ENCODE peak calls at places on chromosome 4, in six cellular contexts. F is HEK293T, L is T-cell, A is substantia nigra, C is activated T-helper 1 cell treated with Interleukin-2 at 50 U/mL for 16 hours, W is NCI-H460. B is an unnamed sample.
A peak's percentile ranks its signal among the peaks of the same experiment; 100 is the strongest.

GRCh38 chr4:44700427-44700826 is 22.2 kb downstream of the GUF1 start:
- DNase-seq in F (no peak), A (no peak), L (no peak), C (no peak), W (no peak), B (no peak)

GRCh38 chr4:176123710-176124407 is 58.2 kb downstream of the WDR17 start:
- DNase-seq in C (no peak), A (no peak), W (peak; percentile 18), F (peak; percentile 33), L (no peak), B (no peak)

GRCh38 chr4:140343303-140343702 is 30.1 kb upstream of the SCOC start:
- DNase-seq in F (no peak), L (no peak), C (no peak), A (no peak), W (no peak), B (no peak)

GRCh38 chr4:139295317-139296299 is 5.7 kb upstream of the NAA15 start:
- DNase-seq in C (peak; percentile 96), L (peak; percentile 88), F (peak; percentile 88), A (peak; percentile 88), W (peak; percentile 83), B (peak; percentile 98)

GRCh38 chr4:85005865-85006377 is 39.4 kb upstream of the WDFY3 start:
- DNase-seq in F (no peak), A (no peak), W (no peak), L (no peak), C (no peak), B (no peak)

GRCh38 chr4:137361756-137362470 is 170.4 kb downstream of the PCDH18 start:
- DNase-seq in A (no peak), F (no peak), L (no peak), W (no peak), C (no peak), B (no peak)

GRCh38 chr4:126051709-126052424 is 737.1 kb downstream of the FAT4 start:
- DNase-seq in W (no peak), F (peak; percentile 13), L (no peak), C (no peak), A (no peak), B (no peak)

GRCh38 chr4:6313216-6313615 is 43.6 kb downstream of the WFS1 start:
- DNase-seq in C (no peak), L (no peak), A (no peak), W (no peak), F (no peak), B (no peak)

GRCh38 chr4:119725688-119726330 is 97.2 kb upstream of the PDE5A start:
- DNase-seq in L (no peak), W (no peak), F (no peak), C (no peak), A (no peak), B (no peak)

GRCh38 chr4:149980941-149981340 is 97.3 kb upstream of the DCLK2 start:
- DNase-seq in F (peak; percentile 60), L (no peak), A (no peak), C (no peak), W (peak; percentile 59), B (peak; percentile 17)

GRCh38 chr4:25879991-25880641 is 17.3 kb upstream of the SEL1L3 start:
- DNase-seq in F (no peak), C (no peak), W (no peak), A (no peak), L (no peak), B (no peak)

GRCh38 chr4:26762650-26763049 is 98.0 kb upstream of the STIM2 start:
- DNase-seq in L (no peak), C (no peak), A (no peak), F (no peak), W (no peak), B (no peak)

GRCh38 chr4:49000806-49001205 is 14.7 kb downstream of the CWH43 start:
- DNase-seq in C (no peak), W (no peak), L (no peak), F (no peak), A (no peak), B (no peak)

GRCh38 chr4:15996773-15997172 is 33.8 kb upstream of the FGFBP2 start:
- DNase-seq in W (no peak), F (no peak), C (no peak), A (no peak), L (no peak), B (no peak)

GRCh38 chr4:118224239-118224829 is 128.5 kb downstream of the PRSS12 start:
- DNase-seq in L (no peak), F (peak; percentile 41), W (peak; percentile 48), C (no peak), A (no peak), B (no peak)

GRCh38 chr4:171956678-171957077 is 143.5 kb downstream of the GALNTL6 start:
- DNase-seq in A (no peak), W (no peak), C (no peak), F (no peak), L (no peak), B (no peak)

GRCh38 chr4:6989331-6989923 is 53.7 kb upstream of the TADA2B start:
- DNase-seq in F (no peak), A (no peak), W (no peak), L (no peak), C (no peak), B (no peak)

GRCh38 chr4:8756816-8757215 is 114.8 kb downstream of the HMX1 start:
- DNase-seq in A (no peak), L (no peak), F (no peak), C (no peak), W (no peak), B (no peak)

GRCh38 chr4:132001542-132001941 is 1147.6 kb upstream of the PCDH10 start:
- DNase-seq in L (no peak), C (no peak), W (no peak), A (no peak), F (no peak), B (no peak)

GRCh38 chr4:22416403-22416802 is 99.5 kb downstream of the ADGRA3 start:
- DNase-seq in A (no peak), C (no peak), F (no peak), W (no peak), L (no peak), B (no peak)

GRCh38 chr4:150976478-150977118 is 38.5 kb downstream of the LRBA start:
- DNase-seq in L (no peak), C (no peak), W (no peak), F (peak; percentile 49), A (no peak), B (no peak)

GRCh38 chr4:144350706-144351105 is 210.2 kb upstream of the GYPA start:
- DNase-seq in F (no peak), L (no peak), A (no peak), W (no peak), C (no peak), B (no peak)

GRCh38 chr4:176548571-176548970 is 228.8 kb downstream of the SPCS3 start:
- DNase-seq in L (no peak), C (no peak), A (no peak), W (no peak), F (no peak), B (no peak)

GRCh38 chr4:114396808-114397207 is 201.8 kb upstream of the UGT8 start:
- DNase-seq in W (no peak), F (no peak), C (no peak), L (no peak), A (no peak), B (no peak)

GRCh38 chr4:127783026-127783769 is 1.1 kb downstream of the HSPA4L start:
- DNase-seq in L (no peak), C (no peak), F (peak; percentile 59), W (peak; percentile 42), A (peak; percentile 17), B (no peak)

GRCh38 chr4:160835789-160836188 is 1328.0 kb downstream of the FSTL5 start:
- DNase-seq in C (no peak), L (no peak), W (no peak), F (peak; percentile 12), A (no peak), B (no peak)

GRCh38 chr4:139853309-139853708 is 187.7 kb downstream of the MGST2 start:
- DNase-seq in W (no peak), A (no peak), F (no peak), C (no peak), L (no peak), B (no peak)

GRCh38 chr4:3766207-3766790 is at the start of gene ADRA2C:
- DNase-seq in A (no peak), F (peak; percentile 63), W (no peak), L (no peak), C (no peak), B (no peak)

GRCh38 chr4:168712316-168712855 is 215.5 kb downstream of the PALLD start:
- DNase-seq in W (no peak), L (no peak), F (no peak), C (no peak), A (no peak), B (no peak)

GRCh38 chr4:14087459-14087858 is 459.9 kb upstream of the BOD1L1 start:
- DNase-seq in F (no peak), A (no peak), C (no peak), L (no peak), W (no peak), B (no peak)

GRCh38 chr4:139887962-139888735 is 222.5 kb downstream of the MGST2 start:
- DNase-seq in F (no peak), W (no peak), C (no peak), A (no peak), L (no peak), B (no peak)

GRCh38 chr4:185903205-185903604 is 91.2 kb upstream of the SORBS2 start:
- DNase-seq in F (no peak), W (no peak), A (no peak), L (no peak), C (no peak), B (no peak)

GRCh38 chr4:90245837-90246236 is 118.6 kb downstream of the CCSER1 start:
- DNase-seq in W (no peak), C (no peak), L (no peak), A (no peak), F (no peak), B (no peak)

GRCh38 chr4:6999172-7000086 is 43.7 kb upstream of the TADA2B start:
- DNase-seq in C (no peak), A (no peak), L (no peak), F (no peak), W (no peak), B (no peak)

GRCh38 chr4:175252642-175253041 is 334.5 kb downstream of the ADAM29 start:
- DNase-seq in C (no peak), A (no peak), W (no peak), F (no peak), L (no peak), B (no peak)